ENCODE peak calls at places on chromosomes 16 and 17, in six cellular contexts. W, G, V, Y, Z and P are unnamed samples. For H3K27me3, the result is how much of the 10 kb centered on the place peaks cover.

GRCh38 chr16:89722392-89723278 is 1.3 kb downstream of the ZNF276 start:
- DNase-seq in V (peak), W (peak), Z (peak), G (peak), Y (peak), P (peak)

GRCh38 chr16:27721548-27722265 is 171.8 kb downstream of the KATNIP start:
- DNase-seq in W (no peak), Y (peak), G (no peak), Z (peak), V (no peak), P (peak)

GRCh38 chr16:27690604-27691003 is 140.7 kb downstream of the KATNIP start:
- DNase-seq in G (no peak), Z (no peak), Y (no peak), W (peak), V (no peak), P (peak)

GRCh38 chr17:72860778-72861177 is 231.7 kb downstream of the SLC39A11 start:
- DNase-seq in W (no peak), Y (no peak), V (no peak), Z (no peak), G (no peak), P (no peak)

GRCh38 chr17:14856156-14856555 is 409.0 kb downstream of the PMP22 start:
- DNase-seq in G (no peak), Y (no peak), Z (no peak), W (no peak), V (no peak), P (no peak)

GRCh38 chr16:27238016-27238587 is 30.5 kb downstream of the NSMCE1 start:
- DNase-seq in G (no peak), V (no peak), W (no peak), Z (peak), Y (peak), P (peak)

GRCh38 chr17:28173071-28173561 is 130.6 kb downstream of the NLK start:
- DNase-seq in V (no peak), G (no peak), Z (no peak), Y (no peak), W (no peak), P (no peak)

GRCh38 chr16:85172465-85173071 is 60.3 kb upstream of the CIBAR2 start:
- DNase-seq in Z (no peak), V (no peak), G (no peak), W (peak), Y (no peak), P (no peak)

GRCh38 chr17:61427567-61427966 is 24.7 kb upstream of the TBX4 start:
- DNase-seq in W (no peak), V (no peak), G (no peak), Y (no peak), Z (no peak), P (no peak)
- TF ChIP-seq POLR2AphosphoS5 in W (no peak), V (no peak), G (no peak), Y (no peak), Z (no peak), P (no peak)

DNA sequence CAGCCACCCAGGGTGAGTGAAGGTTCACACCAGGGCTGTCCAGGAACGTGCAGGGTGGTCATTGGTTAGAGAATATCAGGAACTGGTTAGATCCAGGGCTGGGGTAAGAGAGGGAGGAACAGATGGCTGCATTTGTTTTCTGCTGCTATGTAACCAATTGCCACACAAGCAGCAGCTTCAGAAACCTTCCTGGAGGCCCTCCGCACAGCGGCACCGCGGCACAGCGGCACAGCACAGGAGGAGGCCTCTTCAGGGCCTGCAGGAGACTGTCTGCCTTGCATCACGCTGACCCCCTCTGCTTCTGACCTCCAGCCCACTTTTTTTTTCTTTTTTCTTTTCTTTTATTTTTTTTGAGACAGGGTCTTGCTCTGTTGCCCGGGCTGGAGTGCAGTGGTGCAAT is 86.1 kb downstream of the KCNJ12 start:
- DNase-seq in V (no peak), Z (no peak), Y (no peak), G (no peak), W (no peak), P (no peak)
- H3K27me3 ChIP-seq in V (under half), Z (under half), Y (under half), G (under half), W (under half), P (under half)

DNA sequence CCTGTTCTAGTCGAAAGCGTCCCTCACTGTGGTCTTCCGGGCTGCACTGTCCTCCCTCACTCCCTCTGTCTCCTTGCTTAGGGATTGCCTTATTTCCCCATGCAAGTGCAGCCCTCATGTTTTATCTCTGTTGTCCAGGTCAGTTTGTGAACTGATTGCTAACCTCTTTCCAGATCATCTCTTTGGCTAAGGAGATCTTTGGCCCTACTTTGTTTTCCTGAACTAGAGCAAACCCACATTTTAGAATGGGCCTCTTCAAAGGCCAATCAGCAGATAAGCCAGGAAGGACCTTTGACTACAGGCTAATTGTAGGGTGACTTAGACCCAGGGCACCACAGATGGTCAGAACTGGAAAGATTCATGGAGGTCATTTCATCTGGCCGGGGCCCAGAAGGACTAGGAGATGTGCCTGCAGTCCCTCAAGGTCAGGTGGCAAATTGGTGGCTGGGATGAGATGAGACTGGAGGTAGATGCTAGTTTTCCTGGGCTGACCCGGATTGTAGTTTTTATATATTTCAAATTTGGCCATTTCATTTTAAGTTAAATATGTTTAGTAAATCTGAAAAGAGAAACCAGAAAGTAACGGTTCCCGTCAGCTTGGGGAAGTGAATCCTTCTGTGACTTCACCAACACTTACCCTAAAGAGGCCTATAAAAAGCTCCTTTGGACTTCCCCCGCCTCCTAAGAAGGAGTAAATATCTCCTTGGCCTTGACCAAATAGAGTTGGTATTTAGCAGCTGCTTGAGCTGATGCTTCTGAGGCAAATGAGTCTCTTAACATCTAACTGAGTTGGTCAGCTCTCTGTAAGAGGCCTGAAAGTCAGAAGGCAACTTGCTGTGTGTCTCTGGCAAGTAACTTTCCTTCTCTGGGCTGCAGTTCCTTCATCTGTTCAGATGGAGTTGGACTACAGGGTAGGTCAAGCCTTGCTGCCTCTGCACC is 6.3 kb upstream of the SLC25A19 start:
- DNase-seq in G (no peak), Z (no peak), Y (no peak), V (no peak), W (no peak), P (peak)
- TF ChIP-seq POLR2AphosphoS5 in G (no peak), Z (no peak), Y (no peak), V (no peak), W (no peak), P (peak)

DNA sequence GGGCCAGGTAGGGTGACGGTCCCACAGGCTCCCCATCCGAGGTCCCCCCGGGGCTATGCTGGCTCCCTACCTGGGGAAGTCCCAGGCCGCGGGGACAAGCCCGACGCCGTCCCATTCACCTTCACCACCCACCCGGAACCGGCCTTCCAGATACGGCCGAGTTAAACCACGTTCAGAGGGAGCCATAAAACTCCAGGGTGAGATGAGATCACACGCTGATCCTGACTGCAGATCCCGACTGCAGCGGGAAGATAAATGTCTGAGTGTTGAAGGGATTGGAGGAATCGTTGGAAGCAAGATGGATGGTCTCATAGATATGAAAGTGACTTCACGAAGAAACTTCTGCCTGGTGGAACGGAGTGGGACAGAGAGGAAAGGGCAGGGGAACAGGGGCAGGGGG is 13.6 kb upstream of the C1QTNF8 start:
- DNase-seq in Y (no peak), G (no peak), W (no peak), Z (no peak), V (no peak), P (no peak)
- H3K27me3 ChIP-seq in Y (under half), G (under half), W (under half), Z (half or more), V (under half), P (half or more)

DNA sequence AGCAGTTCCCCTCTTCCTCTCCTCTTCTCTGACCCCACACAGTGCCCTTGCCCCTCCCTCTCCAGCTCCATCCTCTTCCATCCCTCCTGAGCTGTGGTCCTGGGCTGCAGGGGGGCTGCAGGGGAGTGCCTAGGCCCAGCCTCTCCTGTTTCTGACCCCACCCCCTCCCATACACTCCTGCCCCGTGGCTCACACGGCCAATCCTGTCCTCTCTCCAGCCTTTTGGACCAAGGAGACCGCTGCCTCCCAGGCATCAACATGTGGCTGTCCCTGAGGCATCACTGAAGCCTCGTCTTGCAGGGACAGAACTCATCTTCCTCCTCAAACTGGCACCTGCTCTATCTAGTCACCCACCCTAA is 6.7 kb downstream of the CLUH start:
- DNase-seq in G (no peak), Z (peak), W (no peak), V (no peak), Y (peak), P (no peak)
- TF ChIP-seq POLR2AphosphoS5 in G (no peak), Z (no peak), W (no peak), V (no peak), Y (no peak), P (no peak)

GRCh38 chr16:1263591-1264216 is 7.8 kb downstream of the TPSD1 start:
- DNase-seq in Z (peak), W (no peak), G (peak), Y (no peak), V (no peak), P (no peak)

GRCh38 chr16:1264257-1265089 is 8.6 kb downstream of the TPSD1 start:
- DNase-seq in W (no peak), Y (no peak), Z (no peak), V (no peak), G (no peak), P (no peak)

GRCh38 chr16:1262846-1263221 is 7.0 kb downstream of the TPSD1 start:
- DNase-seq in V (no peak), W (no peak), Y (no peak), G (peak), Z (peak), P (no peak)

GRCh38 chr16:1265090-1265630 is 9.3 kb downstream of the TPSD1 start:
- DNase-seq in G (peak), V (no peak), W (no peak), Z (peak), Y (no peak), P (no peak)

DNA sequence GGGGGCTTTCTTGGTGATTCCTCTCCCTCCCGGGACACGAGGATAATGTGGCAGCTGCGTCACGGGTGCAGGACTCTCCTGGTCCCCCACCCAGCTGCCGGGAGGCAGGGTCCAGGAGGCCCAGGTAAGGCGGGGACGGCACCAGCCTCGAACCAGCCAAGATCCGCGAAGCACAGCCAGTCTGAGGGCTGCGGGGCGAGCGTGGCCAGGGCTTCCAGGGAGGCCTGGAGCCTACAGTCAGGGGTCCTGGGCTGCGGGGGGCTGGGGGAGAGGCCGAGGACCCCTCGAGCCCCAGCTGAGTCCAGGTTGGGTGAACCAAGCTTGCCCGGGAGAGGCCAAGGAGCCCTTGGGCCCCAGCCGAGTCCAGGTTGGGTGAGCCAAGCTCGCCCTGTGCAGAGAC is 10.0 kb downstream of the TPSD1 start:
- DNase-seq in Y (no peak), G (peak), Z (peak), V (no peak), W (no peak), P (no peak)
- H3K27me3 ChIP-seq in Y (under half), G (under half), Z (under half), V (under half), W (under half), P (under half)